ENCODE peak calls at places on chromosomes 4 and X, in nine cellular contexts. One of them, this sample, is unnamed.

GRCh38 chrX:17032351-17032750 is 85.9 kb downstream of the REPS2 start:
- DNase-seq in mucosa of descending colon: no peak
- DNase-seq in IMR-90: no peak
- DNase-seq in CD8-positive, alpha-beta T cell: no peak
- DNase-seq in thoracic aorta: peak
- DNase-seq in foreskin fibroblast: peak
- DNase-seq in fibroblast of the aortic adventitia: peak
- DNase-seq in fibroblast of pulmonary artery: peak
- DNase-seq in ascending aorta: peak
- DNase-seq in this sample: peak

GRCh38 chr4:151719045-151719743 is 41.6 kb downstream of the GATB start:
- DNase-seq in fibroblast of the aortic adventitia: no peak
- DNase-seq in foreskin fibroblast: no peak
- DNase-seq in ascending aorta: no peak
- DNase-seq in thoracic aorta: no peak
- DNase-seq in IMR-90: no peak
- DNase-seq in CD8-positive, alpha-beta T cell: no peak
- DNase-seq in fibroblast of pulmonary artery: peak
- DNase-seq in mucosa of descending colon: no peak
- DNase-seq in this sample: no peak

GRCh38 chr4:169663894-169664293 is 43.5 kb downstream of the CLCN3 start:
- DNase-seq in CD8-positive, alpha-beta T cell: no peak
- DNase-seq in ascending aorta: no peak
- DNase-seq in fibroblast of pulmonary artery: peak
- DNase-seq in thoracic aorta: no peak
- DNase-seq in foreskin fibroblast: no peak
- DNase-seq in IMR-90: peak
- DNase-seq in mucosa of descending colon: no peak
- DNase-seq in fibroblast of the aortic adventitia: peak
- DNase-seq in this sample: peak

GRCh38 chr4:14977836-14978235 is 24.4 kb upstream of the CPEB2 start:
- DNase-seq in fibroblast of the aortic adventitia: no peak
- DNase-seq in foreskin fibroblast: no peak
- DNase-seq in thoracic aorta: no peak
- DNase-seq in CD8-positive, alpha-beta T cell: no peak
- DNase-seq in IMR-90: no peak
- DNase-seq in ascending aorta: no peak
- DNase-seq in mucosa of descending colon: no peak
- DNase-seq in fibroblast of pulmonary artery: no peak
- DNase-seq in this sample: no peak

GRCh38 chr4:48047421-48047844 is 30.9 kb downstream of the NIPAL1 start:
- DNase-seq in ascending aorta: no peak
- DNase-seq in fibroblast of the aortic adventitia: peak
- DNase-seq in thoracic aorta: no peak
- DNase-seq in mucosa of descending colon: no peak
- DNase-seq in foreskin fibroblast: peak
- DNase-seq in CD8-positive, alpha-beta T cell: no peak
- DNase-seq in fibroblast of pulmonary artery: no peak
- DNase-seq in IMR-90: no peak
- DNase-seq in this sample: no peak

GRCh38 chrX:42276982-42277690 is 353.8 kb upstream of the CASK start:
- DNase-seq in foreskin fibroblast: no peak
- DNase-seq in fibroblast of the aortic adventitia: no peak
- DNase-seq in ascending aorta: no peak
- DNase-seq in fibroblast of pulmonary artery: no peak
- DNase-seq in IMR-90: no peak
- DNase-seq in mucosa of descending colon: no peak
- DNase-seq in thoracic aorta: no peak
- DNase-seq in CD8-positive, alpha-beta T cell: no peak
- DNase-seq in this sample: no peak

GRCh38 chr4:112908511-112908910 is 140.9 kb upstream of the ANK2 start:
- DNase-seq in mucosa of descending colon: no peak
- DNase-seq in thoracic aorta: no peak
- DNase-seq in IMR-90: no peak
- DNase-seq in fibroblast of the aortic adventitia: peak
- DNase-seq in foreskin fibroblast: no peak
- DNase-seq in ascending aorta: no peak
- DNase-seq in fibroblast of pulmonary artery: no peak
- DNase-seq in CD8-positive, alpha-beta T cell: no peak
- DNase-seq in this sample: no peak

GRCh38 chr4:101349346-101350064 is 2.2 kb upstream of the PPP3CA start:
- DNase-seq in ascending aorta: no peak
- DNase-seq in thoracic aorta: no peak
- DNase-seq in fibroblast of the aortic adventitia: peak
- DNase-seq in foreskin fibroblast: peak
- DNase-seq in fibroblast of pulmonary artery: peak
- DNase-seq in mucosa of descending colon: peak
- DNase-seq in IMR-90: no peak
- DNase-seq in CD8-positive, alpha-beta T cell: no peak
- DNase-seq in this sample: peak

GRCh38 chrX:34778961-34779360 is 121.9 kb upstream of the TMEM47 start:
- DNase-seq in IMR-90: peak
- DNase-seq in CD8-positive, alpha-beta T cell: no peak
- DNase-seq in ascending aorta: no peak
- DNase-seq in mucosa of descending colon: no peak
- DNase-seq in fibroblast of pulmonary artery: peak
- DNase-seq in thoracic aorta: no peak
- DNase-seq in foreskin fibroblast: peak
- DNase-seq in fibroblast of the aortic adventitia: peak
- DNase-seq in this sample: peak

GRCh38 chrX:41406211-41406610 is 40.9 kb upstream of the NYX start:
- DNase-seq in foreskin fibroblast: peak
- DNase-seq in fibroblast of the aortic adventitia: no peak
- DNase-seq in mucosa of descending colon: no peak
- DNase-seq in thoracic aorta: no peak
- DNase-seq in fibroblast of pulmonary artery: no peak
- DNase-seq in IMR-90: peak
- DNase-seq in CD8-positive, alpha-beta T cell: no peak
- DNase-seq in ascending aorta: no peak
- DNase-seq in this sample: no peak

GRCh38 chr4:38857354-38858096 is 908 bp upstream of the TLR6 start:
- DNase-seq in fibroblast of pulmonary artery: peak
- DNase-seq in foreskin fibroblast: peak
- DNase-seq in thoracic aorta: no peak
- DNase-seq in fibroblast of the aortic adventitia: peak
- DNase-seq in mucosa of descending colon: no peak
- DNase-seq in IMR-90: peak
- DNase-seq in ascending aorta: no peak
- DNase-seq in CD8-positive, alpha-beta T cell: no peak
- DNase-seq in this sample: peak

GRCh38 chr4:1842339-1842895 is 13.5 kb downstream of the LETM1 start:
- DNase-seq in foreskin fibroblast: no peak
- DNase-seq in fibroblast of the aortic adventitia: no peak
- DNase-seq in ascending aorta: no peak
- DNase-seq in CD8-positive, alpha-beta T cell: no peak
- DNase-seq in IMR-90: no peak
- DNase-seq in thoracic aorta: no peak
- DNase-seq in mucosa of descending colon: no peak
- DNase-seq in fibroblast of pulmonary artery: no peak
- DNase-seq in this sample: no peak
- TF ChIP-seq CTCF in foreskin fibroblast: no peak
- TF ChIP-seq CTCF in fibroblast of the aortic adventitia: peak
- TF ChIP-seq CTCF in ascending aorta: no peak
- TF ChIP-seq CTCF in CD8-positive, alpha-beta T cell: no peak
- TF ChIP-seq CTCF in IMR-90: no peak
- TF ChIP-seq CTCF in thoracic aorta: no peak
- TF ChIP-seq CTCF in mucosa of descending colon: no peak
- TF ChIP-seq CTCF in fibroblast of pulmonary artery: no peak
- TF ChIP-seq CTCF in this sample: no peak

GRCh38 chr4:8904041-8904501 is 32.4 kb upstream of the HMX1 start:
- DNase-seq in fibroblast of the aortic adventitia: no peak
- DNase-seq in thoracic aorta: no peak
- DNase-seq in IMR-90: no peak
- DNase-seq in CD8-positive, alpha-beta T cell: no peak
- DNase-seq in ascending aorta: no peak
- DNase-seq in mucosa of descending colon: peak
- DNase-seq in fibroblast of pulmonary artery: no peak
- DNase-seq in foreskin fibroblast: no peak
- DNase-seq in this sample: no peak
- H3K4me3 ChIP-seq in fibroblast of the aortic adventitia: no peak
- H3K4me3 ChIP-seq in thoracic aorta: no peak
- H3K4me3 ChIP-seq in IMR-90: no peak
- H3K4me3 ChIP-seq in CD8-positive, alpha-beta T cell: no peak
- H3K4me3 ChIP-seq in ascending aorta: no peak
- H3K4me3 ChIP-seq in mucosa of descending colon: no peak
- H3K4me3 ChIP-seq in fibroblast of pulmonary artery: no peak
- H3K4me3 ChIP-seq in foreskin fibroblast: no peak
- H3K4me3 ChIP-seq in this sample: no peak

DNA sequence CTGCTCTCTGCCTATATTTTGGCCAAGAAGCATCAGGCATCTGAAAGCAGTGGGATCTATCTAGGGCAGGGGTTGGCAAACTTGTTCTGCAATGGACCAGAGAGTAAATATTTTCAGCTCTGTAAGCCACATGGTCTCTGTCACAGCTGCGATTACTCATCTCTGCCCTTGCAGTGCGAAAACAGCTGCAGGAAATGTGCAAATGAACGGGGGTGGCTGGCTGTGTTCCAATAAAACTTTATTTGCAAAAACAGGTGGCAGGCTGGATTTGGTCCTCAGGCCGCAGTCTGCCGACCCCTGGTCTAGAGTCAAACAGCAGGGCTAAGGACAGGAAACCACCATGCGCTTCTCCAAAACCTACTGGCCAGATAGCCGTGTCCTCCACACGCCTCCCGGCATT is 48.6 kb downstream of the ACOX3 start:
- DNase-seq in IMR-90: peak
- DNase-seq in fibroblast of pulmonary artery: peak
- DNase-seq in fibroblast of the aortic adventitia: peak
- DNase-seq in CD8-positive, alpha-beta T cell: no peak
- DNase-seq in mucosa of descending colon: no peak
- DNase-seq in thoracic aorta: no peak
- DNase-seq in ascending aorta: no peak
- DNase-seq in foreskin fibroblast: peak
- DNase-seq in this sample: peak
- TF ChIP-seq CTCF in IMR-90: no peak
- TF ChIP-seq CTCF in fibroblast of pulmonary artery: no peak
- TF ChIP-seq CTCF in fibroblast of the aortic adventitia: no peak
- TF ChIP-seq CTCF in CD8-positive, alpha-beta T cell: no peak
- TF ChIP-seq CTCF in mucosa of descending colon: no peak
- TF ChIP-seq CTCF in thoracic aorta: no peak
- TF ChIP-seq CTCF in ascending aorta: no peak
- TF ChIP-seq CTCF in foreskin fibroblast: no peak
- TF ChIP-seq CTCF in this sample: no peak

DNA sequence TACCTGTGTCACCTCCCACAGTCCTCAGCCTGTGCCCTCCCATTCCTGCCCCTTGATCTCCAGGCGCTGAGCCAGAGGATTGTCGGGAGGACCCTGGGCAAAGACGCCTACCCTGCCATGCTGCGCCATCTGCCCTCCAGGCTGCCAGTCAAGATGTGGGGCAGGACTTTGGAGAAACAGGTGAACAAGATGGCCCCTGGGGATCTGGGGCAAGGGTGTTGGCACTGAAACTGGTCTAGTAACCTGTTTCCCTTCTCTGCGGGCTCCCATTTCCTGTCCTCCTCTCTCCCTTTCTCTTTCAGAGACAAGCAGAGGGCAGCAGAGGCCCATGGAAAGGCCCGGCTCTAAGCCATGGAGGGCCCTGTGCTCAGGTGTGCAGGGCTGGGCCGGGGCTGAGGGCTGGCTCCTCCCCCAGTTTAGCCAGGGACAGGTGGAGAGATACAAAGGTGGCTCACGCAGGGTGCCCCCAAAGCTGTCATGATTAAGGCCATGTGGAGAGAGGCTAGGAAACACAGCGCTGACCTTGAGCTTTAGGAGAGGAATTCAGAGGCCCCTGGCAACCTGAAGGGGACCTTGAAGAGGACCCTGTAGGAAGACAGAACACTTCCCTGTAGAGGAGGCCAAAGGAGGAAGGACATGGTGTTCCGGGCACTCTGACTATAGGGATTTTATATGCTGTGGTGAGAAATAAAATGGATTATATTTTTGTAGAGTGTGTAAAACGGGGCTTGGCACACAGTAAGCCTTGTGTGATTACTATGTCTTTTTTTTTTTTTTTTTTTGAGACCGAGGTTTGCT is at the start of gene GLOD5:
- DNase-seq in thoracic aorta: no peak
- DNase-seq in mucosa of descending colon: peak
- DNase-seq in foreskin fibroblast: peak
- DNase-seq in CD8-positive, alpha-beta T cell: no peak
- DNase-seq in fibroblast of pulmonary artery: peak
- DNase-seq in ascending aorta: no peak
- DNase-seq in fibroblast of the aortic adventitia: no peak
- DNase-seq in IMR-90: no peak
- DNase-seq in this sample: peak
- H3K4me3 ChIP-seq in thoracic aorta: no peak
- H3K4me3 ChIP-seq in mucosa of descending colon: no peak
- H3K4me3 ChIP-seq in foreskin fibroblast: no peak
- H3K4me3 ChIP-seq in CD8-positive, alpha-beta T cell: no peak
- H3K4me3 ChIP-seq in fibroblast of pulmonary artery: no peak
- H3K4me3 ChIP-seq in ascending aorta: no peak
- H3K4me3 ChIP-seq in fibroblast of the aortic adventitia: no peak
- H3K4me3 ChIP-seq in IMR-90: no peak
- H3K4me3 ChIP-seq in this sample: no peak

GRCh38 chr4:76486588-76487276 is 51.7 kb downstream of the SHROOM3 start:
- DNase-seq in fibroblast of pulmonary artery: no peak
- DNase-seq in IMR-90: no peak
- DNase-seq in ascending aorta: no peak
- DNase-seq in thoracic aorta: no peak
- DNase-seq in CD8-positive, alpha-beta T cell: no peak
- DNase-seq in mucosa of descending colon: no peak
- DNase-seq in foreskin fibroblast: no peak
- DNase-seq in fibroblast of the aortic adventitia: no peak
- DNase-seq in this sample: no peak
- TF ChIP-seq CTCF in fibroblast of pulmonary artery: no peak
- TF ChIP-seq CTCF in IMR-90: no peak
- TF ChIP-seq CTCF in ascending aorta: no peak
- TF ChIP-seq CTCF in thoracic aorta: no peak
- TF ChIP-seq CTCF in CD8-positive, alpha-beta T cell: no peak
- TF ChIP-seq CTCF in mucosa of descending colon: no peak
- TF ChIP-seq CTCF in foreskin fibroblast: no peak
- TF ChIP-seq CTCF in fibroblast of the aortic adventitia: no peak
- TF ChIP-seq CTCF in this sample: no peak

GRCh38 chr4:122896270-122896669 is 26.1 kb downstream of the NUDT6 start:
- DNase-seq in foreskin fibroblast: no peak
- DNase-seq in fibroblast of the aortic adventitia: no peak
- DNase-seq in thoracic aorta: no peak
- DNase-seq in fibroblast of pulmonary artery: no peak
- DNase-seq in ascending aorta: no peak
- DNase-seq in IMR-90: no peak
- DNase-seq in CD8-positive, alpha-beta T cell: no peak
- DNase-seq in mucosa of descending colon: no peak
- DNase-seq in this sample: no peak

GRCh38 chr4:122900314-122900713 is 22.1 kb downstream of the NUDT6 start:
- DNase-seq in thoracic aorta: no peak
- DNase-seq in ascending aorta: no peak
- DNase-seq in mucosa of descending colon: no peak
- DNase-seq in CD8-positive, alpha-beta T cell: no peak
- DNase-seq in foreskin fibroblast: no peak
- DNase-seq in fibroblast of the aortic adventitia: no peak
- DNase-seq in fibroblast of pulmonary artery: no peak
- DNase-seq in IMR-90: no peak
- DNase-seq in this sample: no peak

GRCh38 chr4:122899682-122900081 is 22.7 kb downstream of the NUDT6 start:
- DNase-seq in fibroblast of the aortic adventitia: no peak
- DNase-seq in fibroblast of pulmonary artery: no peak
- DNase-seq in foreskin fibroblast: no peak
- DNase-seq in ascending aorta: no peak
- DNase-seq in thoracic aorta: no peak
- DNase-seq in mucosa of descending colon: no peak
- DNase-seq in IMR-90: no peak
- DNase-seq in CD8-positive, alpha-beta T cell: no peak
- DNase-seq in this sample: no peak

GRCh38 chr4:122901621-122902020 is 20.8 kb downstream of the NUDT6 start:
- DNase-seq in foreskin fibroblast: peak
- DNase-seq in ascending aorta: no peak
- DNase-seq in thoracic aorta: no peak
- DNase-seq in fibroblast of pulmonary artery: no peak
- DNase-seq in CD8-positive, alpha-beta T cell: no peak
- DNase-seq in fibroblast of the aortic adventitia: peak
- DNase-seq in IMR-90: peak
- DNase-seq in mucosa of descending colon: no peak
- DNase-seq in this sample: no peak

GRCh38 chr4:122898370-122899150 is 23.8 kb downstream of the NUDT6 start:
- DNase-seq in CD8-positive, alpha-beta T cell: no peak
- DNase-seq in IMR-90: peak
- DNase-seq in foreskin fibroblast: peak
- DNase-seq in thoracic aorta: peak
- DNase-seq in fibroblast of the aortic adventitia: peak
- DNase-seq in mucosa of descending colon: no peak
- DNase-seq in fibroblast of pulmonary artery: peak
- DNase-seq in ascending aorta: no peak
- DNase-seq in this sample: peak
- H3K4me3 ChIP-seq in CD8-positive, alpha-beta T cell: no peak
- H3K4me3 ChIP-seq in IMR-90: no peak
- H3K4me3 ChIP-seq in foreskin fibroblast: no peak
- H3K4me3 ChIP-seq in thoracic aorta: no peak
- H3K4me3 ChIP-seq in fibroblast of the aortic adventitia: no peak
- H3K4me3 ChIP-seq in mucosa of descending colon: no peak
- H3K4me3 ChIP-seq in fibroblast of pulmonary artery: no peak
- H3K4me3 ChIP-seq in ascending aorta: no peak
- H3K4me3 ChIP-seq in this sample: no peak

This sample was measured in cardiac fibroblast.